ENCODE peak calls at places on chromosomes 12 and 14, in nine cellular contexts. S is activated T-helper 1 cell treated with anti-CD3 and anti-CD28 coated beads, Interleukin-2, amount 50 U/mL, for 16 hours; D is ureter; O is substantia nigra; B is psoas muscle; R is neural crest cell; E is T-cell; W is pons; Q is HTR-8/SVneo. T is an unnamed sample.

GRCh38 chr12:46386360-46386867 is 13.8 kb upstream of the SLC38A2 start:
- DNase-seq in S (no peak), D (no peak), O (no peak), B (no peak), R (no peak), E (no peak), W (no peak), Q (no peak), T (no peak)

GRCh38 chr12:51801027-51801426 is 47.5 kb downstream of the FIGNL2 start:
- DNase-seq in S (no peak), D (no peak), O (no peak), B (no peak), R (no peak), E (no peak), W (no peak), Q (no peak), T (no peak)

GRCh38 chr14:53608369-53608768 is 348.3 kb downstream of the BMP4 start:
- DNase-seq in S (no peak), D (no peak), O (no peak), B (no peak), R (no peak), E (no peak), W (no peak), Q (no peak), T (no peak)

GRCh38 chr12:109459247-109459646 is 17.9 kb downstream of the KCTD10 start:
- DNase-seq in S (no peak), D (no peak), O (no peak), B (no peak), R (no peak), E (no peak), W (no peak), Q (no peak), T (no peak)

GRCh38 chr14:71113376-71113775 is 206.1 kb downstream of the PCNX1 start:
- DNase-seq in S (no peak), D (no peak), O (no peak), B (no peak), R (no peak), E (no peak), W (no peak), Q (no peak), T (no peak)

GRCh38 chr12:42919691-42920090 is 330.1 kb upstream of the PRICKLE1 start:
- DNase-seq in S (no peak), D (no peak), O (no peak), B (no peak), R (no peak), E (no peak), W (no peak), Q (no peak), T (no peak)

GRCh38 chr12:3832738-3833137 is 40.5 kb downstream of the PARP11 start:
- DNase-seq in S (no peak), D (no peak), O (no peak), B (no peak), R (no peak), E (no peak), W (peak; percentile 13), Q (no peak), T (no peak)

GRCh38 chr12:15863258-15863835 is 18.8 kb upstream of the STRAP start:
- DNase-seq in S (no peak), D (no peak), O (no peak), B (no peak), R (no peak), E (no peak), W (no peak), Q (no peak), T (no peak)